ENCODE peak calls at places on chromosomes 7 and 10, in nine cellular contexts. One of them, this sample, is unnamed. For H3K4me1, the result is how much of the 10 kb centered on the place peaks cover.

GRCh38 chr10:36109399-36110023 is 467.4 kb upstream of the FZD8 start:
- DNase-seq in sigmoid colon: no peak
- DNase-seq in heart right ventricle: no peak
- DNase-seq in lung: no peak
- DNase-seq in PC-3: no peak
- DNase-seq in right atrium auricular region: no peak
- DNase-seq in Panc1: no peak
- DNase-seq in IMR-90: no peak
- DNase-seq in HCT116: no peak
- DNase-seq in this sample: no peak

GRCh38 chr10:37381271-37381670 is 255.9 kb downstream of the ANKRD30A start:
- DNase-seq in sigmoid colon: no peak
- DNase-seq in heart right ventricle: no peak
- DNase-seq in lung: no peak
- DNase-seq in PC-3: peak
- DNase-seq in right atrium auricular region: no peak
- DNase-seq in Panc1: no peak
- DNase-seq in IMR-90: no peak
- DNase-seq in HCT116: no peak
- DNase-seq in this sample: no peak

GRCh38 chr7:6480323-6480660 is 32.5 kb upstream of the DAGLB start:
- DNase-seq in sigmoid colon: no peak
- DNase-seq in heart right ventricle: no peak
- DNase-seq in lung: no peak
- DNase-seq in PC-3: no peak
- DNase-seq in right atrium auricular region: no peak
- DNase-seq in Panc1: no peak
- DNase-seq in IMR-90: no peak
- DNase-seq in HCT116: no peak
- DNase-seq in this sample: no peak

GRCh38 chr7:103076767-103077166 is 1.8 kb downstream of the ARMC10 start:
- DNase-seq in sigmoid colon: no peak
- DNase-seq in heart right ventricle: no peak
- DNase-seq in lung: no peak
- DNase-seq in PC-3: no peak
- DNase-seq in right atrium auricular region: no peak
- DNase-seq in Panc1: no peak
- DNase-seq in IMR-90: no peak
- DNase-seq in HCT116: no peak
- DNase-seq in this sample: no peak

GRCh38 chr10:121880842-121881423 is 46.9 kb downstream of the ATE1 start:
- DNase-seq in sigmoid colon: no peak
- DNase-seq in heart right ventricle: no peak
- DNase-seq in lung: no peak
- DNase-seq in PC-3: no peak
- DNase-seq in right atrium auricular region: no peak
- DNase-seq in Panc1: no peak
- DNase-seq in IMR-90: no peak
- DNase-seq in HCT116: no peak
- DNase-seq in this sample: no peak

GRCh38 chr10:1666147-1666546 is 71.2 kb downstream of the ADARB2 start:
- DNase-seq in sigmoid colon: no peak
- DNase-seq in heart right ventricle: no peak
- DNase-seq in lung: no peak
- DNase-seq in PC-3: no peak
- DNase-seq in right atrium auricular region: no peak
- DNase-seq in Panc1: no peak
- DNase-seq in IMR-90: no peak
- DNase-seq in HCT116: no peak
- DNase-seq in this sample: no peak

GRCh38 chr10:88820990-88821389 is 18.5 kb downstream of the LIPM start:
- DNase-seq in sigmoid colon: no peak
- DNase-seq in heart right ventricle: no peak
- DNase-seq in lung: no peak
- DNase-seq in PC-3: peak
- DNase-seq in right atrium auricular region: no peak
- DNase-seq in Panc1: no peak
- DNase-seq in IMR-90: peak
- DNase-seq in HCT116: no peak
- DNase-seq in this sample: no peak

GRCh38 chr10:3065622-3066021 is 1.7 kb upstream of the PFKP start:
- DNase-seq in sigmoid colon: peak
- DNase-seq in heart right ventricle: peak
- DNase-seq in lung: no peak
- DNase-seq in PC-3: no peak
- DNase-seq in right atrium auricular region: no peak
- DNase-seq in Panc1: no peak
- DNase-seq in IMR-90: no peak
- DNase-seq in HCT116: no peak
- DNase-seq in this sample: no peak

GRCh38 chr10:593901-594457 is 95.5 kb downstream of the DIP2C start:
- DNase-seq in sigmoid colon: peak
- DNase-seq in heart right ventricle: no peak
- DNase-seq in lung: no peak
- DNase-seq in PC-3: no peak
- DNase-seq in right atrium auricular region: peak
- DNase-seq in Panc1: no peak
- DNase-seq in IMR-90: peak
- DNase-seq in HCT116: no peak
- DNase-seq in this sample: no peak

GRCh38 chr7:113891031-113891350 is 27.8 kb downstream of the PPP1R3A start:
- DNase-seq in sigmoid colon: no peak
- DNase-seq in heart right ventricle: no peak
- DNase-seq in lung: no peak
- DNase-seq in PC-3: no peak
- DNase-seq in right atrium auricular region: no peak
- DNase-seq in Panc1: no peak
- DNase-seq in IMR-90: no peak
- DNase-seq in HCT116: no peak
- DNase-seq in this sample: no peak

GRCh38 chr10:74909665-74910064 is 83.3 kb downstream of the KAT6B start:
- DNase-seq in sigmoid colon: no peak
- DNase-seq in heart right ventricle: no peak
- DNase-seq in lung: no peak
- DNase-seq in PC-3: peak
- DNase-seq in right atrium auricular region: no peak
- DNase-seq in Panc1: no peak
- DNase-seq in IMR-90: peak
- DNase-seq in HCT116: no peak
- DNase-seq in this sample: no peak

GRCh38 chr7:69953319-69954067 is 355.2 kb downstream of the AUTS2 start:
- DNase-seq in sigmoid colon: no peak
- DNase-seq in heart right ventricle: no peak
- DNase-seq in lung: no peak
- DNase-seq in PC-3: no peak
- DNase-seq in right atrium auricular region: no peak
- DNase-seq in Panc1: no peak
- DNase-seq in IMR-90: no peak
- DNase-seq in HCT116: no peak
- DNase-seq in this sample: no peak

GRCh38 chr7:29277436-29278215 is 83.1 kb downstream of the CHN2 start:
- DNase-seq in sigmoid colon: no peak
- DNase-seq in heart right ventricle: no peak
- DNase-seq in lung: no peak
- DNase-seq in PC-3: no peak
- DNase-seq in right atrium auricular region: no peak
- DNase-seq in Panc1: no peak
- DNase-seq in IMR-90: no peak
- DNase-seq in HCT116: no peak
- DNase-seq in this sample: no peak

GRCh38 chr10:12796431-12797185 is 204.9 kb downstream of the CCDC3 start:
- DNase-seq in sigmoid colon: no peak
- DNase-seq in heart right ventricle: no peak
- DNase-seq in lung: no peak
- DNase-seq in PC-3: no peak
- DNase-seq in right atrium auricular region: no peak
- DNase-seq in Panc1: no peak
- DNase-seq in IMR-90: no peak
- DNase-seq in HCT116: no peak
- DNase-seq in this sample: no peak

GRCh38 chr7:6284055-6284400 is 11.6 kb upstream of the CYTH3 start:
- DNase-seq in sigmoid colon: no peak
- DNase-seq in heart right ventricle: no peak
- DNase-seq in lung: no peak
- DNase-seq in PC-3: peak
- DNase-seq in right atrium auricular region: no peak
- DNase-seq in Panc1: no peak
- DNase-seq in IMR-90: no peak
- DNase-seq in HCT116: no peak
- DNase-seq in this sample: no peak

GRCh38 chr7:65216469-65216868 is 157.2 kb upstream of the ZNF92 start:
- DNase-seq in sigmoid colon: no peak
- DNase-seq in heart right ventricle: peak
- DNase-seq in lung: peak
- DNase-seq in PC-3: peak
- DNase-seq in right atrium auricular region: no peak
- DNase-seq in Panc1: peak
- DNase-seq in IMR-90: peak
- DNase-seq in HCT116: peak
- DNase-seq in this sample: no peak

DNA sequence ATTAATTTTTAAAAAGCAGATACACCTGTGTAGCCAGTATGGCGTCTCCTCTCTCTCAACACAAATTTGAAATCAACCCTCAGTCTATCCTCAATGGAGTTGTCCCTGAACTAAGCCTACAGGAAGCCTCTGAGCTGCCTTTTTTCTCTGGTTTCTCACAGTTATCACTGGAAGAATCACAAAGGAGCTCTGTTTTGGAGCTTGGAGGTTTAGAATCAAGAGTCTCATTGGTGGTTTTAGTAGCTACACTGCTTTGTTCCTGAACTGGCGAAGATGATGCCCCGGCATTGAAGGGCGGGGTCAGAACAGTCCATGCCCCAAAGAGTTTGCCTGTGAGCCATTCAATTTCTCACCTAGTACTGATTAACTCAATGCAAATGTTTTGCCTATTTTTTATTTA is 16.1 kb upstream of the BTRC start:
- DNase-seq in sigmoid colon: no peak
- DNase-seq in heart right ventricle: no peak
- DNase-seq in lung: no peak
- DNase-seq in PC-3: no peak
- DNase-seq in right atrium auricular region: no peak
- DNase-seq in Panc1: no peak
- DNase-seq in IMR-90: no peak
- DNase-seq in HCT116: no peak
- DNase-seq in this sample: no peak
- TF ChIP-seq CTCF in sigmoid colon: no peak
- TF ChIP-seq CTCF in heart right ventricle: no peak
- TF ChIP-seq CTCF in lung: no peak
- TF ChIP-seq CTCF in PC-3: no peak
- TF ChIP-seq CTCF in right atrium auricular region: no peak
- TF ChIP-seq CTCF in Panc1: no peak
- TF ChIP-seq CTCF in IMR-90: no peak
- TF ChIP-seq CTCF in HCT116: no peak
- TF ChIP-seq CTCF in this sample: no peak

DNA sequence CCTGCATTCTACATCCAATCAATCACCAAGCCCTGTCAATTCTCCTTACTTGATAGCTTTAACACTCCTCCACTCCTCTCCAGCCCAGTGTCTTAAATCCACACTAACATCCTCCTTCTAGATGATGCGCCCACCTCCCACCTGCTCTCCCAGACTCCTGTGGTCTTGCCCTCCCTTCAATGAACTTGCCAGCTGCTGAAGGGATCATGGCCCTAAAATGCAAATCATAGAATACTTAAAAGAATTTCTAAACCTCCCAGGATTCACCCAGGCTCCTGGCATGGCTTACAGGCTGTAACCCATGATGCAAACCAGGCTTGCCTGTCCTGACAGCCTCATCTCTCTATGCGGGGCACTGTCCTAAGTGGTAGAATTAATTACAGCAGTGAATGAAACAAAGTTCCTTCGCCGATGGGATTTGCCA is 43.6 kb downstream of the SYPL1 start:
- DNase-seq in sigmoid colon: no peak
- DNase-seq in heart right ventricle: no peak
- DNase-seq in lung: no peak
- DNase-seq in PC-3: no peak
- DNase-seq in right atrium auricular region: no peak
- DNase-seq in Panc1: no peak
- DNase-seq in IMR-90: no peak
- DNase-seq in HCT116: no peak
- DNase-seq in this sample: no peak
- H3K4me1 ChIP-seq in sigmoid colon: half or more
- H3K4me1 ChIP-seq in heart right ventricle: under half
- H3K4me1 ChIP-seq in lung: under half
- H3K4me1 ChIP-seq in PC-3: half or more
- H3K4me1 ChIP-seq in right atrium auricular region: under half
- H3K4me1 ChIP-seq in Panc1: under half
- H3K4me1 ChIP-seq in IMR-90: under half
- H3K4me1 ChIP-seq in HCT116: under half
- H3K4me1 ChIP-seq in this sample: half or more

DNA sequence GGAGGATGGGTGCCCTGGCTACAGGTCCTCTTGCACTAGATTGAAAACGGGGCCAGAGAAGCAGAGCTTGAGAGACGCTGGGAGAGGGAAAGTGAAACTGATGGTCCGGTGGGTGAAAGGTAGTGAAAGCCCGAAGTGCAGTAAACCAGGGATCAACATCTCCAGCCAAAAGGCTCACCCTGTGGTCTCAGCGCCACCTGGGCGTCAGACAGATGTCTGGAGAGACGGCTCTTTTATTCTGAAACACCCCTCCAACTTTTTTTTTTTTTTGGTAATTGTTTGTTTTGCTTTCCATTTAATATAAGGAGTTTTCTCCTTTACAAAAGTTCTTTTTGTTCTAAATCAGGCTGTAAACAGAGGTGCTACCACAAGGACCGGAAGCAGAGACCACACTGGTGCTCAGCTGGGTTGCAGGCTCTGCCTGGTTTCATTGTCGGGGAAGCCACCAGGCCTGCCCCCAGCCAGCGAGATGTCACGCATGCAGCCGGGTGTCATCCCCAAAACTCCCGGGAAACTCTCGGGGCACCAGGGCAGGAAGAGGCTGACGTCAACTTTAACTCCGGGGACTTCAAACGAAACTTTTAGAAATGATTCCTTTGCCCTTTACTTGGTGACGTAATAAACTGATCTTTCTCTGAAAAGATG is 11.2 kb downstream of the IL2RA start:
- DNase-seq in sigmoid colon: peak
- DNase-seq in heart right ventricle: peak
- DNase-seq in lung: peak
- DNase-seq in PC-3: peak
- DNase-seq in right atrium auricular region: peak
- DNase-seq in Panc1: peak
- DNase-seq in IMR-90: peak
- DNase-seq in HCT116: no peak
- DNase-seq in this sample: no peak
- TF ChIP-seq CTCF in sigmoid colon: no peak
- TF ChIP-seq CTCF in heart right ventricle: peak
- TF ChIP-seq CTCF in lung: no peak
- TF ChIP-seq CTCF in PC-3: peak
- TF ChIP-seq CTCF in right atrium auricular region: peak
- TF ChIP-seq CTCF in Panc1: peak
- TF ChIP-seq CTCF in IMR-90: no peak
- TF ChIP-seq CTCF in HCT116: peak
- TF ChIP-seq CTCF in this sample: peak

DNA sequence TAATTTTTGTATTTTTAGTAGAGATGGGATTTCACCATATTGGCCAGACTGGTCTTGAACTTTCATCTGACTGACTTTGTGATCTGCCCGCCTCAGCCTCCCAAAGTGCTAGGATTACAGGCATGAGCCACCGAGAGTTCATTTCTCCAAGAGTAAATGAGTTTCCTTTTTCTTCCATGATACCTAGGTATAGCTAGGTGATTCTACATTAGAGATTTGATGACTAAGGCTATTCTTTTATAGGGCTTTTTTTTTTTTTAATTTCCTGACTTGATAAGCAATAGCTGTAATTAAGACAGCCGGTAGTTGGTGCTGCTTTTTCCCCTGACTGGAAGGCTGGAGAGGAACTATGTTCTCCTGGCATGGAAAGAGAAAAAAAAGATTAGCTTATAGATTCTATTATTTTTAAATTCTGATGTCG is 3.3 kb downstream of the PTPN12 start:
- DNase-seq in sigmoid colon: no peak
- DNase-seq in heart right ventricle: no peak
- DNase-seq in lung: no peak
- DNase-seq in PC-3: no peak
- DNase-seq in right atrium auricular region: no peak
- DNase-seq in Panc1: no peak
- DNase-seq in IMR-90: no peak
- DNase-seq in HCT116: no peak
- DNase-seq in this sample: no peak
- H3K4me1 ChIP-seq in sigmoid colon: under half
- H3K4me1 ChIP-seq in heart right ventricle: under half
- H3K4me1 ChIP-seq in lung: under half
- H3K4me1 ChIP-seq in PC-3: under half
- H3K4me1 ChIP-seq in right atrium auricular region: under half
- H3K4me1 ChIP-seq in Panc1: under half
- H3K4me1 ChIP-seq in IMR-90: under half
- H3K4me1 ChIP-seq in HCT116: under half
- H3K4me1 ChIP-seq in this sample: under half